ENCODE peak calls at places on chromosomes 2 and 18, in seven cellular contexts. S is naive thymus-derived CD8-positive, alpha-beta T cell; A is DND-41; W is esophagus mucosa; P is left lung; V is activated T-cell treated with anti-CD3 and anti-CD28 coated beads, Interleukin-2, amount 50 U/mL, for 4 hours; I is activated B cell treated with CpG ODN at 0.5 μM for 24 hours. C is an unnamed sample.

GRCh38 chr18:37611623-37612279 is 46.2 kb upstream of the CELF4 start:
- ATAC-seq in W (no peak), V (no peak), S (no peak), I (no peak), P (no peak), A (no peak), C (no peak)

GRCh38 chr2:25697559-25698341 is 24.4 kb upstream of the DTNB start:
- ATAC-seq in A (no peak), V (no peak), I (no peak), W (no peak), P (no peak), S (no peak), C (no peak)

GRCh38 chr2:195763866-195764265 is 106.8 kb downstream of the SLC39A10 start:
- ATAC-seq in P (no peak), I (no peak), W (no peak), A (no peak), V (no peak), S (no peak), C (no peak)

GRCh38 chr2:946073-947005 is 4.3 kb upstream of the SNTG2 start:
- ATAC-seq in P (no peak), A (peak; percentile 56), S (no peak), I (no peak), W (no peak), V (peak; percentile 31), C (no peak)

GRCh38 chr2:230520875-230521155 is 104.8 kb downstream of the SP100 start:
- ATAC-seq in A (no peak), P (no peak), I (no peak), W (peak; percentile 87), V (no peak), S (no peak), C (no peak)

GRCh38 chr2:27078267-27079194 is at the start of gene EMILIN1:
- ATAC-seq in W (no peak), V (no peak), S (no peak), A (no peak), P (peak; percentile 55), I (no peak), C (peak; percentile 87)

GRCh38 chr2:176494949-176495353 is 225.7 kb downstream of the MTX2 start:
- ATAC-seq in I (no peak), A (no peak), V (no peak), W (peak; percentile 72), S (no peak), P (no peak), C (peak; percentile 71)

GRCh38 chr2:136658201-136658600 is 107.1 kb upstream of the THSD7B start:
- ATAC-seq in V (no peak), P (no peak), S (no peak), W (no peak), A (no peak), I (no peak), C (no peak)

GRCh38 chr2:85291425-85292023 is 36.3 kb downstream of the TGOLN2 start:
- ATAC-seq in W (no peak), V (peak; percentile 28), I (peak; percentile 18), A (peak; percentile 83), P (peak; percentile 16), S (peak; percentile 23), C (no peak)

GRCh38 chr2:46669996-46670793 is 190.8 kb downstream of the TMEM247 start:
- ATAC-seq in S (no peak), A (no peak), V (peak; percentile 32), W (no peak), P (no peak), I (no peak), C (no peak)

GRCh38 chr2:176473177-176473576 is 203.9 kb downstream of the MTX2 start:
- ATAC-seq in P (peak; percentile 74), S (peak; percentile 59), I (no peak), V (peak; percentile 41), A (peak; percentile 93), W (peak; percentile 95), C (no peak)

GRCh38 chr18:46042571-46043123 is 29.4 kb downstream of the PSTPIP2 start:
- ATAC-seq in A (peak; percentile 95), S (peak; percentile 47), V (peak; percentile 73), I (no peak), W (peak; percentile 39), P (peak; percentile 63), C (no peak)

GRCh38 chr2:182077451-182078142 is 91.9 kb downstream of the PPP1R1C start:
- ATAC-seq in W (peak; percentile 88), A (peak; percentile 80), S (no peak), I (peak; percentile 25), P (peak; percentile 97), V (no peak), C (peak; percentile 84)

GRCh38 chr2:135849087-135849486 is 12.1 kb upstream of the LCT start:
- ATAC-seq in V (peak; percentile 21), S (no peak), W (no peak), I (no peak), P (no peak), A (no peak), C (no peak)

GRCh38 chr2:220684099-220684498 is 888.0 kb downstream of the EPHA4 start:
- ATAC-seq in P (no peak), I (no peak), V (no peak), S (no peak), A (no peak), W (no peak), C (no peak)

C was measured in gastroesophageal sphincter.